ENCODE peak calls at places on chromosomes 3 and 15, in seven cellular contexts. One of them, this sample, is unnamed.

GRCh38 chr3:104429727-104430126 is 937.0 kb upstream of the ALCAM start:
- DNase-seq in tibial artery: no peak
- DNase-seq in SK-N-SH: no peak
- DNase-seq in A549: no peak
- DNase-seq in GM23248: no peak
- DNase-seq in cardiac muscle cell: no peak
- DNase-seq in hepatocyte: no peak
- DNase-seq in this sample: no peak

GRCh38 chr3:51332156-51332555 is 52.9 kb upstream of the MANF start:
- DNase-seq in tibial artery: no peak
- DNase-seq in SK-N-SH: no peak
- DNase-seq in A549: no peak
- DNase-seq in GM23248: no peak
- DNase-seq in cardiac muscle cell: no peak
- DNase-seq in hepatocyte: no peak
- DNase-seq in this sample: no peak

GRCh38 chr3:48411041-48411588 is 18.8 kb downstream of the PLXNB1 start:
- DNase-seq in tibial artery: peak
- DNase-seq in SK-N-SH: peak
- DNase-seq in A549: no peak
- DNase-seq in GM23248: no peak
- DNase-seq in cardiac muscle cell: no peak
- DNase-seq in hepatocyte: no peak
- DNase-seq in this sample: peak

GRCh38 chr3:146560678-146561077 is 16.3 kb upstream of the PLSCR1 start:
- DNase-seq in tibial artery: no peak
- DNase-seq in SK-N-SH: no peak
- DNase-seq in A549: no peak
- DNase-seq in GM23248: no peak
- DNase-seq in cardiac muscle cell: no peak
- DNase-seq in hepatocyte: no peak
- DNase-seq in this sample: no peak

GRCh38 chr15:65819563-65819960 is 27.5 kb upstream of the DENND4A start:
- DNase-seq in tibial artery: no peak
- DNase-seq in SK-N-SH: no peak
- DNase-seq in A549: no peak
- DNase-seq in GM23248: no peak
- DNase-seq in cardiac muscle cell: no peak
- DNase-seq in hepatocyte: no peak
- DNase-seq in this sample: no peak

GRCh38 chr15:31468911-31469800 is 142.5 kb downstream of the KLF13 start:
- DNase-seq in tibial artery: no peak
- DNase-seq in SK-N-SH: no peak
- DNase-seq in A549: no peak
- DNase-seq in GM23248: no peak
- DNase-seq in cardiac muscle cell: no peak
- DNase-seq in hepatocyte: no peak
- DNase-seq in this sample: no peak

GRCh38 chr3:189455796-189456195 is 175.4 kb upstream of the TP63 start:
- DNase-seq in tibial artery: no peak
- DNase-seq in SK-N-SH: no peak
- DNase-seq in A549: no peak
- DNase-seq in GM23248: no peak
- DNase-seq in cardiac muscle cell: no peak
- DNase-seq in hepatocyte: no peak
- DNase-seq in this sample: no peak

GRCh38 chr3:118436863-118437262 is 597.8 kb downstream of the IGSF11 start:
- DNase-seq in tibial artery: no peak
- DNase-seq in SK-N-SH: peak
- DNase-seq in A549: no peak
- DNase-seq in GM23248: no peak
- DNase-seq in cardiac muscle cell: no peak
- DNase-seq in hepatocyte: no peak
- DNase-seq in this sample: no peak

GRCh38 chr3:124811441-124811840 is 75.7 kb downstream of the ITGB5 start:
- DNase-seq in tibial artery: peak
- DNase-seq in SK-N-SH: no peak
- DNase-seq in A549: no peak
- DNase-seq in GM23248: peak
- DNase-seq in cardiac muscle cell: peak
- DNase-seq in hepatocyte: no peak
- DNase-seq in this sample: no peak

GRCh38 chr15:64521201-64521600 is 60.8 kb downstream of the ZNF609 start:
- DNase-seq in tibial artery: no peak
- DNase-seq in SK-N-SH: no peak
- DNase-seq in A549: no peak
- DNase-seq in GM23248: no peak
- DNase-seq in cardiac muscle cell: peak
- DNase-seq in hepatocyte: no peak
- DNase-seq in this sample: no peak
- H3K4me3 ChIP-seq in tibial artery: no peak
- H3K4me3 ChIP-seq in SK-N-SH: no peak
- H3K4me3 ChIP-seq in A549: no peak
- H3K4me3 ChIP-seq in GM23248: no peak
- H3K4me3 ChIP-seq in cardiac muscle cell: no peak
- H3K4me3 ChIP-seq in hepatocyte: no peak
- H3K4me3 ChIP-seq in this sample: no peak

DNA sequence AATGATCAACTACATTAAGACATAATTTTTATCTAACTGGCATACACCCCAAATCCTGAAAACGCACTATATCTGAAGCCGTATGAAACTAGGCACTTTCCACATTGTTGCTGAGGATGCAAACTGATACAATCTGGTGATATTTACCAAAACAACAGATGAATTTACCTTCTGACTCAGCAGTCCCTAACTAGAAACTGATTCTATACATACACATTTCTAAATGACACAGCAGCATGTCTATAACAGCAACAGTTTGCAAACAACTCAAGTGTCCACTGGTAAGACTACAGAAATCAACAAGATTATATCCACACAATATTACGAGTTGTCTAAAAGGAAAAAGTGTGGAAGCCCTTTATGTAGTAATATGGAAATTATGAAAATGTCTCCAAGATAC is 22.9 kb downstream of the SECISBP2L start:
- DNase-seq in tibial artery: no peak
- DNase-seq in SK-N-SH: no peak
- DNase-seq in A549: no peak
- DNase-seq in GM23248: no peak
- DNase-seq in cardiac muscle cell: no peak
- DNase-seq in hepatocyte: no peak
- DNase-seq in this sample: no peak
- H3K27ac ChIP-seq in tibial artery: no peak
- H3K27ac ChIP-seq in SK-N-SH: no peak
- H3K27ac ChIP-seq in A549: no peak
- H3K27ac ChIP-seq in GM23248: no peak
- H3K27ac ChIP-seq in cardiac muscle cell: no peak
- H3K27ac ChIP-seq in hepatocyte: no peak
- H3K27ac ChIP-seq in this sample: no peak

DNA sequence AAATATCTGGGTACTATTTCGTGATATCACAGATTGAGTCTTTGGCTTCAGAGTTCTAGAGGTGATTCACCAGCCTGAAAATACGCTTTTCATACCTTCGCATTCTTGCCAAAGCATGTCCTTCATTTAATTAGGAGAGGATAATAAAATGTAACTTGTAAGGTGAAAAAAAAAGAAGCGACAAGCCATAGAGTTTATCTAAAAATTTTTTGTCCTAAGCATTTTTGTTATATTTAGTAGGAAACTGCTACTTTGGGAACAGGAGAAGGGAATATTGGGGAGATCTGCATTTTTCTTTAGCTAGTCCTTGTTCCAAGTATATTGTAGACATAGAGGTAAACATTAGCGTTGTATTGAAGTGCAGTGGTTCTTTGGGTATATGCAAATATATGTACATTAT is 120.1 kb downstream of the TCF12 start:
- DNase-seq in tibial artery: no peak
- DNase-seq in SK-N-SH: no peak
- DNase-seq in A549: no peak
- DNase-seq in GM23248: no peak
- DNase-seq in cardiac muscle cell: no peak
- DNase-seq in hepatocyte: no peak
- DNase-seq in this sample: no peak
- H3K4me3 ChIP-seq in tibial artery: no peak
- H3K4me3 ChIP-seq in SK-N-SH: no peak
- H3K4me3 ChIP-seq in A549: no peak
- H3K4me3 ChIP-seq in GM23248: no peak
- H3K4me3 ChIP-seq in cardiac muscle cell: no peak
- H3K4me3 ChIP-seq in hepatocyte: no peak
- H3K4me3 ChIP-seq in this sample: no peak

DNA sequence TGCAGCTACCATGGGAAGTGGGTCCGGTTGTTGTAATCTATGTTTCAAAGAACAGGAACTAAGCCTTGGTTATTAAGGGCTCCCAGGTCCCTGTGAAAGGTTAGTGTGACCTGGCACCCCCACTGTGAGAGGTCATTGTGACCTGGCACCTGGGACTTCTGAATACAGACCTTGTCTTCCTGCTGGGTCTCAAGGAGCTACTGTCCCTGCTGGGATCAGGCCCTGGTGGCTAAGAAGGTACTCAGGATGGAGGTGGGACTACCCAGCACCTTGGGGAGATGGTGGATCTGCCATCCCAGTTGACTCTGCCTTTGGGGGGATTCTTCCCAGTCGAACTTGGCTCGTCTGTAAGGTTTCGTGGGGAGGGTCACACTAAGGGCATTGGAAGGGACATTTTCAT is 10.3 kb upstream of the SLCO2A1 start:
- DNase-seq in tibial artery: no peak
- DNase-seq in SK-N-SH: no peak
- DNase-seq in A549: no peak
- DNase-seq in GM23248: no peak
- DNase-seq in cardiac muscle cell: no peak
- DNase-seq in hepatocyte: no peak
- DNase-seq in this sample: no peak
- H3K27ac ChIP-seq in tibial artery: no peak
- H3K27ac ChIP-seq in SK-N-SH: no peak
- H3K27ac ChIP-seq in A549: no peak
- H3K27ac ChIP-seq in GM23248: no peak
- H3K27ac ChIP-seq in cardiac muscle cell: no peak
- H3K27ac ChIP-seq in hepatocyte: peak
- H3K27ac ChIP-seq in this sample: no peak